ENCODE peak calls at places on chromosomes 12 and 14, in six cellular contexts. U is CD8-positive, alpha-beta T cell; O is heart right ventricle; G is body of pancreas; K is naive thymus-derived CD4-positive, alpha-beta T cell; Z is tibial nerve. I is an unnamed sample. For H3K4me1 and H3K27me3, the result is how much of the 10 kb centered on the place peaks cover.

GRCh38 chr12:103673891-103674375 is 86.9 kb downstream of the STAB2 start:
- DNase-seq in U (no peak), O (no peak), G (no peak), K (no peak), Z (no peak), I (no peak)

GRCh38 chr14:75229923-75230792 is 48.5 kb upstream of the FOS start:
- DNase-seq in U (peak), O (peak), G (peak), K (no peak), Z (no peak), I (peak)

GRCh38 chr14:105247026-105247425 is 1.3 kb upstream of the BTBD6 start:
- DNase-seq in U (no peak), O (no peak), G (no peak), K (no peak), Z (no peak), I (no peak)

GRCh38 chr14:102878970-102879460 is 43.4 kb upstream of the AMN start:
- DNase-seq in U (no peak), O (no peak), G (no peak), K (no peak), Z (no peak), I (no peak)

GRCh38 chr12:110262442-110263388 is 18.3 kb upstream of the ATP2A2 start:
- DNase-seq in U (no peak), O (no peak), G (no peak), K (no peak), Z (no peak), I (no peak)

GRCh38 chr14:22276913-22277816 is 311.9 kb downstream of the DAD1 start:
- DNase-seq in U (no peak), O (no peak), G (no peak), K (no peak), Z (no peak), I (no peak)

GRCh38 chr14:69260979-69261605 is 1.1 kb downstream of the GALNT16 start:
- DNase-seq in U (no peak), O (no peak), G (peak), K (peak), Z (no peak), I (peak)

GRCh38 chr14:97975960-97976359 is 1178.8 kb downstream of the VRK1 start:
- DNase-seq in U (peak), O (no peak), G (no peak), K (no peak), Z (no peak), I (no peak)

GRCh38 chr14:94015223-94015622 is 10.9 kb upstream of the OTUB2 start:
- DNase-seq in U (no peak), O (no peak), G (no peak), K (no peak), Z (no peak), I (no peak)

GRCh38 chr14:65396082-65396910 is 16.2 kb upstream of the FUT8 start:
- DNase-seq in U (no peak), O (no peak), G (no peak), K (no peak), Z (no peak), I (no peak)

GRCh38 chr14:52844262-52845060 is 53.1 kb upstream of the GNPNAT1 start:
- DNase-seq in U (no peak), O (peak), G (no peak), K (no peak), Z (peak), I (no peak)
- H3K27ac ChIP-seq in U (no peak), O (peak), G (peak), K (no peak), Z (peak), I (no peak)

GRCh38 chr12:52149182-52149641 is 42.6 kb downstream of the KRT80 start:
- DNase-seq in U (no peak), O (no peak), G (no peak), K (no peak), Z (no peak), I (no peak)
- H3K4me1 ChIP-seq in U (under half), O (under half), G (under half), K (under half), Z (under half), I (under half)

GRCh38 chr14:101033006-101033405 is 129.5 kb upstream of the RTL1 start:
- DNase-seq in U (no peak), O (no peak), G (no peak), K (no peak), Z (no peak), I (no peak)

GRCh38 chr14:101031721-101032120 is 128.2 kb upstream of the RTL1 start:
- DNase-seq in U (no peak), O (no peak), G (no peak), K (no peak), Z (no peak), I (no peak)

GRCh38 chr14:101032433-101032832 is 128.9 kb upstream of the RTL1 start:
- DNase-seq in U (no peak), O (no peak), G (no peak), K (no peak), Z (no peak), I (no peak)

GRCh38 chr14:101034986-101035385 is 131.5 kb upstream of the RTL1 start:
- DNase-seq in U (no peak), O (no peak), G (peak), K (no peak), Z (no peak), I (no peak)

GRCh38 chr14:101033446-101034165 is 130.1 kb upstream of the RTL1 start:
- DNase-seq in U (no peak), O (no peak), G (no peak), K (no peak), Z (no peak), I (no peak)
- H3K27me3 ChIP-seq in U (under half), O (under half), G (under half), K (under half), Z (under half), I (under half)

DNA sequence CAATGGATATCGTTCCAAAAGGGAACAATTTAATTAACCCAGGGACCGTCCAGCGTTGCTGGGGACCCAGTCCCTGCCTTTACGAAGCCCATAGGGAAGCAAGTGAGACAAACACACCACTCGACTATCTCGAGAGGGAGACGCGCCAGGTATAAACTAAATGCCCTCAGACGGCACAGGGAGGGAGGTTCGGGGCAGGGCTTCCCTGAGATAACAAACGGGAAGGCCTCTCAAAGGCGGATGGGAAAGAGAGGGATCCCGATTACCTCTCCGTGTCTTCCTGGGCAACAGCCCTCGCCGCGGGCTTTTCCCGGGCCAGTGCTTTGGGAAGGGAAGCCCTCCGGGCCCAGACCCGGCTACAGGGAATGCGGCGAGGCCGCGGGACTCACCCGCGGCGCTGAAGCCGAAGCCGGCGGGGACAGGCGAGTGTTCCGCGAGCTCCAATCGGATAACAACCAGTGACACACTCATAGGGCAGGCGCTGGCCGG is 390 bp downstream of the BRAP start:
- DNase-seq in U (peak), O (no peak), G (no peak), K (no peak), Z (no peak), I (no peak)
- H3K27ac ChIP-seq in U (peak), O (peak), G (peak), K (peak), Z (peak), I (peak)

DNA sequence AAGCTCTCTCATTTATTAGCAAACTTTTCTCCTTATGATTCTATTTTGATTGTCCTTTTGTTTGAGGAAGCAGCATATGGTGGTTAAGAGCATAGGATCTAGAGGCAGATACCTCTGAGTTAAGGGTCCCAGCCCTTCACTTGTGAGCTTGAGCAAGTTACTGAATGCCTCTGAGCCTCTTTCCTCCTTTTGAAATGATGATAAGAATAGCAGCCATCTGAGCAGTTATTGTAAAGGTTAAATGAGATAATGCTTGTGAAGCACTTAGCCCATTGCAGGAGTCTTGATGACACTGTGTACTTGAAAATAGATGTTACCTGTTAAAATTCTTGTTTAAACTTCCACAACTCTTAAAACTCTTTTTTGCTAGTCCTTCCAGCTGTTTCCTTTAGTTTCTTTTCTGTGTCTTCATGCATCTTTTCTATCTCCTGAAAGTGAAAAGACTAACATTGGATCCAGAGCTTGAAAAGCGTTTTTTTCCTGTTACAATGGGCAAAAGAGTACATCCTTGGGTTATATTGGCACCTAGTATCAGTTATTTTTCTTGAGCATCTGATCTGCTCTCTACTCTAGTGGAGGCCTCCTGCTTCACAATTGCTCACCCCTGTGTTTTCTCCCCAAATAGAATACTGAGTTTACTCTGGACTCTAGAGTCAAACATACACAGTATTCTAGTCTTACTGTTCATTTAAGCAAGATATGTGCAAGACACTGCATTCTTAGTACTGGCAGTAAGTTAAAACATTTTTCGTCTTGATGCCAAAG is 3.1 kb downstream of the HIF1A start:
- DNase-seq in U (no peak), O (no peak), G (no peak), K (no peak), Z (no peak), I (no peak)
- H3K4me1 ChIP-seq in U (half or more), O (under half), G (under half), K (under half), Z (under half), I (half or more)

GRCh38 chr12:47989023-47989417 is 15.3 kb downstream of the COL2A1 start:
- DNase-seq in U (no peak), O (no peak), G (no peak), K (no peak), Z (no peak), I (no peak)

GRCh38 chr12:47990351-47991105 is 13.7 kb downstream of the COL2A1 start:
- DNase-seq in U (peak), O (no peak), G (no peak), K (peak), Z (no peak), I (peak)

GRCh38 chr12:47988073-47989022 is 15.9 kb downstream of the COL2A1 start:
- DNase-seq in U (no peak), O (no peak), G (no peak), K (no peak), Z (no peak), I (no peak)

GRCh38 chr12:47991106-47991550 is 13.1 kb downstream of the COL2A1 start:
- DNase-seq in U (no peak), O (no peak), G (no peak), K (no peak), Z (no peak), I (no peak)

GRCh38 chr12:47989666-47990065 is 14.6 kb downstream of the COL2A1 start:
- DNase-seq in U (no peak), O (no peak), G (no peak), K (no peak), Z (no peak), I (no peak)
- H3K27me3 ChIP-seq in U (under half), O (under half), G (under half), K (under half), Z (under half), I (under half)

GRCh38 chr12:132557291-132557968 is 53.0 kb downstream of the LRCOL1 start:
- DNase-seq in U (no peak), O (no peak), G (no peak), K (no peak), Z (no peak), I (no peak)
- H3K27ac ChIP-seq in U (no peak), O (no peak), G (no peak), K (no peak), Z (no peak), I (no peak)

GRCh38 chr14:68139466-68140110 is 320.0 kb downstream of the RAD51B start:
- DNase-seq in U (no peak), O (no peak), G (peak), K (no peak), Z (no peak), I (no peak)

GRCh38 chr14:68140111-68140741 is 320.6 kb downstream of the RAD51B start:
- DNase-seq in U (no peak), O (peak), G (peak), K (no peak), Z (peak), I (no peak)

GRCh38 chr14:68143341-68143807 is 323.8 kb downstream of the RAD51B start:
- DNase-seq in U (no peak), O (peak), G (peak), K (no peak), Z (peak), I (no peak)

GRCh38 chr14:68141531-68142088 is 322.0 kb downstream of the RAD51B start:
- DNase-seq in U (no peak), O (no peak), G (no peak), K (no peak), Z (no peak), I (no peak)

DNA sequence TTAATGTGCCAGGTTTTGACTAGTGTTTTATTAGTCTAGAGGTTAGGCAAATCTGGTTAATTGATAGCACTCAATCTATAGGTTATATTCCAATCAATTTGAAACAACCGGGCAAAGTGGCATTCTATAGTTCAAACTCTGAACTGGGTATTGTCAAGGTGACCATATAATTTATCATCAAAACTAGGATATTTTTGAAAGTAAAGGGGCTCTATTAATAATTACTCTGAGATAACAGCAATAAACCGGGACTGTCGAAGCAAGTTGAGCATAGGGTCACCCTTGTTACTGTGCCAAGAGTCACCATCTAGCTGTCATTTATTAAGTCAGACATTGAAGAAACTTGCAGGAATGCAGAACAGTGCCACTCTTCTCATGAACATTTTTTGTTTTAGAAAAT is 321.2 kb downstream of the RAD51B start:
- DNase-seq in U (no peak), O (no peak), G (no peak), K (no peak), Z (no peak), I (no peak)
- H3K4me1 ChIP-seq in U (under half), O (under half), G (half or more), K (under half), Z (under half), I (under half)

DNA sequence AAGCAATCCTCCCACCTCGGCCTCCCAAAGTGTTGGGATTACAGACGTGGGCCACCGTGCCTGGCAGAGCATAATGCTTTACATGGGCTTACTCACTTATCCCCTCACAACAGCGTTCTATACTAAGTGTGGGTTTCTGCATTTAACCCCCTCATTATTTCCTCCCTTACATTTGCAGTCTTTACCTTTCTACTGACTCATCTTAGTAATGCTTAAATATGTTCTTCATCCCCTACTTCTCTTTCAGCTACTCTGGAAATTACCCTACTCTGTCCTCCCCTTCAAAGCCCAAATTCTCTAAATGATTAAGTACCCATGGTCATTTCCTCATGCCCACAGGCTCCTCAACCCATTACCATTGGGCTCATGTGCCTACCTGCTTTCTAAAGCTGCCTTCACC is 40.7 kb downstream of the NKX2-1 start:
- DNase-seq in U (no peak), O (no peak), G (no peak), K (no peak), Z (no peak), I (no peak)
- H3K27me3 ChIP-seq in U (under half), O (under half), G (under half), K (under half), Z (under half), I (under half)

I was measured in CD4-positive, alpha-beta memory T cell.